ENCODE peak calls at places on chromosomes 13 and 19, in nine cellular contexts. F is upper lobe of left lung, U is HCT116, C is tibial nerve, D is stomach, P is heart left ventricle, W is esophagus squamous epithelium, L is uterus, A is breast epithelium. X is an unnamed sample. For H3K4me1 and H3K27me3, the result is how much of the 10 kb centered on the place peaks cover.

GRCh38 chr19:50659318-50660082 is 10.3 kb downstream of the C19orf81 start:
- DNase-seq in U (no peak), F (no peak), P (no peak), W (no peak), A (no peak), C (no peak), D (no peak), L (no peak), X (no peak)

GRCh38 chr13:95326695-95327094 is 25.4 kb upstream of the ABCC4 start:
- DNase-seq in F (no peak), D (no peak), A (no peak), W (no peak), L (no peak), C (no peak), P (no peak), U (no peak), X (no peak)

GRCh38 chr19:17909017-17909732 is 23.6 kb upstream of the CCDC124 start:
- DNase-seq in U (no peak), F (no peak), L (no peak), P (no peak), D (no peak), W (no peak), A (no peak), C (no peak), X (no peak)

GRCh38 chr19:49838816-49839588 is 12.0 kb upstream of the PTOV1 start:
- DNase-seq in U (no peak), W (no peak), L (no peak), D (no peak), P (no peak), C (no peak), F (no peak), A (no peak), X (no peak)

GRCh38 chr19:48403606-48404005 is 10.1 kb downstream of the GRIN2D start:
- DNase-seq in A (no peak), D (no peak), L (no peak), P (no peak), F (no peak), W (no peak), U (no peak), C (no peak), X (no peak)

GRCh38 chr19:17327654-17328516 is 6.8 kb downstream of the ANO8 start:
- DNase-seq in P (no peak), L (peak), A (peak), D (peak), W (no peak), U (peak), C (no peak), F (peak), X (no peak)

GRCh38 chr19:50486823-50487515 is 10.3 kb upstream of the GARIN5A start:
- DNase-seq in U (peak), F (no peak), D (no peak), L (no peak), C (no peak), P (peak), W (no peak), A (no peak), X (no peak)

GRCh38 chr19:12064266-12065099 is at the start of gene ZNF844:
- DNase-seq in W (peak), D (peak), L (peak), C (peak), F (peak), P (peak), U (no peak), A (peak), X (peak)

GRCh38 chr13:95530178-95530577 is 22.3 kb upstream of the CLDN10 start:
- DNase-seq in W (no peak), D (no peak), A (no peak), F (no peak), P (no peak), C (no peak), L (no peak), U (no peak), X (peak)

GRCh38 chr19:48926909-48927308 is 6.6 kb upstream of the DHDH start:
- DNase-seq in A (peak), D (peak), C (no peak), P (no peak), F (no peak), U (peak), L (peak), W (no peak), X (peak)

GRCh38 chr19:41016488-41017071 is 25.5 kb downstream of the CYP2B6 start:
- DNase-seq in U (no peak), A (no peak), D (no peak), W (no peak), F (no peak), P (no peak), C (no peak), L (no peak), X (no peak)

GRCh38 chr13:98842858-98843481 is 90.5 kb upstream of the SLC15A1 start:
- DNase-seq in W (no peak), F (no peak), C (peak), D (peak), U (peak), P (peak), L (peak), A (no peak), X (no peak)

GRCh38 chr19:11420894-11421606 is 1.9 kb upstream of the RGL3 start:
- DNase-seq in W (no peak), U (no peak), L (no peak), C (no peak), P (no peak), F (no peak), A (no peak), D (no peak), X (no peak)

GRCh38 chr13:67549331-67549730 is 319.2 kb upstream of the PCDH9 start:
- DNase-seq in A (no peak), L (no peak), U (no peak), P (no peak), C (no peak), D (no peak), W (no peak), F (no peak), X (no peak)

GRCh38 chr13:31436478-31436877 is 236.7 kb downstream of the B3GLCT start:
- DNase-seq in L (no peak), P (no peak), D (no peak), C (no peak), A (no peak), U (no peak), F (no peak), W (no peak), X (no peak)

GRCh38 chr13:86986448-86986847 is 684.7 kb upstream of the SLITRK5 start:
- DNase-seq in C (no peak), F (no peak), D (no peak), U (no peak), L (no peak), W (no peak), P (no peak), A (no peak), X (no peak)

GRCh38 chr19:28217064-28217463 is 995.9 kb downstream of the UQCRFS1 start:
- DNase-seq in W (no peak), C (no peak), P (no peak), F (no peak), A (no peak), U (no peak), D (no peak), L (no peak), X (no peak)

GRCh38 chr19:9945319-9945966 is 9.1 kb upstream of the OLFM2 start:
- DNase-seq in U (no peak), A (peak), L (peak), D (peak), P (peak), F (peak), W (no peak), C (peak), X (peak)

GRCh38 chr13:114152831-114153371 is 20.5 kb upstream of the RASA3 start:
- DNase-seq in P (no peak), L (no peak), U (no peak), W (no peak), F (no peak), A (no peak), D (no peak), C (no peak), X (no peak)

GRCh38 chr13:29977721-29978120 is 127.3 kb upstream of the UBL3 start:
- DNase-seq in L (no peak), F (no peak), U (no peak), D (no peak), P (no peak), C (no peak), W (no peak), A (no peak), X (no peak)

GRCh38 chr19:5125376-5125775 is 156.5 kb downstream of the KDM4B start:
- DNase-seq in A (no peak), F (peak), P (no peak), L (no peak), D (no peak), C (no peak), W (no peak), U (no peak), X (no peak)

GRCh38 chr19:5122671-5123409 is 153.9 kb downstream of the KDM4B start:
- DNase-seq in L (no peak), F (peak), W (no peak), U (no peak), C (no peak), D (no peak), A (no peak), P (no peak), X (no peak)

GRCh38 chr19:5124111-5124855 is 155.4 kb downstream of the KDM4B start:
- DNase-seq in F (peak), D (no peak), W (no peak), A (no peak), L (no peak), P (no peak), U (no peak), C (no peak), X (no peak)

GRCh38 chr19:5122121-5122400 is 153.1 kb downstream of the KDM4B start:
- DNase-seq in P (no peak), U (no peak), L (no peak), C (no peak), F (no peak), A (no peak), D (no peak), W (no peak), X (no peak)

GRCh38 chr19:5123646-5124045 is 154.7 kb downstream of the KDM4B start:
- DNase-seq in C (no peak), F (peak), P (no peak), L (no peak), A (no peak), U (no peak), W (no peak), D (no peak), X (no peak)
- H3K4me1 ChIP-seq in C (under half), F (under half), P (under half), L (under half), A (under half), U (under half), W (under half), D (under half), X (under half)

GRCh38 chr19:36054733-36055686 is at the start of gene WDR62:
- DNase-seq in D (peak), P (peak), C (peak), L (peak), W (peak), U (peak), A (peak), F (peak), X (peak)
- TF ChIP-seq POLR2A in D (no peak), P (no peak), C (no peak), L (no peak), W (peak), U (peak), A (no peak), F (no peak), X (no peak)

DNA sequence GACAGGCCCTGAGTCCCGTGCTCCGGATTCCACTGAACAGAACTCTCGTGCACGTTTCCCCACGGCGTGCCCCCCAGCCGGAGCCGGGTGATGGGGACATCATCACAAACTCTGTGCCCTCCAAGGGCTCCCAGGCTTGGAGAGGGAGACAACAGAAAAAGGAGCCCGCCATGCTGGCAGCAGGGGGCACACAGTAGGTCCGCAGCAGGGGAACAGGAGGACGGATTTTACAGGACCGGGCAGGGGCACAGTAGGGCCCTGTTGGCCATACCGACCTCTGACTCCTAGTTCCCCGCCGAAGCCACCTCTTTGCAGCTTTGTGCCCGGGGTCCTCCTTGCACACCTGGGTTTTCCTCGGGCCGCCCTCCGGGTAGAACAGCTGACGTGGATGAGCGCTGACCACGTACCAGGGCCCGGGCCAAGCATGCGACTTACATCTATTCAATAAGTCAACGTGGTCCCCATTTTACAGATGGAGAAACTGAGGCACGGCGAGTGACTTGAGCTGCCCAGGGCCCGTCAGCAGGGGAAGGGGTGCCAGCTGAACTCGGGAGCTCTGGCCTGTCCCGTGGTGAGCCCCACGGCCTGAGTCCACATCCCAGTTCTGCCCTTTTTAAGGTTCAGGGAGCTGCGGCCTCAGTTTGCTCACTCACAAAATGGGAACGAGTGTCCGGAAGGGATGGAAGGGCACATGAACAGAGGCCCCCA is 10.2 kb upstream of the ONECUT3 start:
- DNase-seq in A (no peak), W (no peak), U (no peak), F (peak), C (no peak), D (no peak), L (no peak), P (no peak), X (no peak)
- H3K27me3 ChIP-seq in A (under half), W (under half), U (under half), F (under half), C (under half), D (under half), L (under half), P (half or more), X (half or more)

GRCh38 chr13:28477709-28477973 is 17.3 kb downstream of the FLT1 start:
- DNase-seq in C (no peak), F (no peak), D (no peak), U (no peak), W (no peak), A (no peak), L (no peak), P (no peak), X (no peak)

GRCh38 chr13:28474491-28475134 is 20.3 kb downstream of the FLT1 start:
- DNase-seq in A (no peak), C (no peak), P (no peak), L (no peak), U (no peak), D (no peak), F (no peak), W (no peak), X (no peak)

GRCh38 chr13:28478127-28478526 is 16.8 kb downstream of the FLT1 start:
- DNase-seq in D (no peak), W (no peak), A (no peak), C (no peak), P (no peak), F (no peak), L (no peak), U (no peak), X (no peak)

GRCh38 chr13:28476919-28477708 is 17.8 kb downstream of the FLT1 start:
- DNase-seq in W (no peak), P (no peak), A (no peak), U (no peak), L (no peak), C (no peak), D (no peak), F (no peak), X (no peak)

GRCh38 chr13:28475916-28476725 is 18.8 kb downstream of the FLT1 start:
- DNase-seq in W (no peak), A (no peak), U (peak), D (no peak), F (no peak), L (no peak), C (no peak), P (no peak), X (no peak)
- H3K4me1 ChIP-seq in W (under half), A (under half), U (under half), D (under half), F (under half), L (under half), C (under half), P (under half), X (under half)

GRCh38 chr13:74696148-74696922 is 562.1 kb upstream of the KLF12 start:
- DNase-seq in U (no peak), D (no peak), L (no peak), A (no peak), W (no peak), C (no peak), P (no peak), F (no peak), X (no peak)

DNA sequence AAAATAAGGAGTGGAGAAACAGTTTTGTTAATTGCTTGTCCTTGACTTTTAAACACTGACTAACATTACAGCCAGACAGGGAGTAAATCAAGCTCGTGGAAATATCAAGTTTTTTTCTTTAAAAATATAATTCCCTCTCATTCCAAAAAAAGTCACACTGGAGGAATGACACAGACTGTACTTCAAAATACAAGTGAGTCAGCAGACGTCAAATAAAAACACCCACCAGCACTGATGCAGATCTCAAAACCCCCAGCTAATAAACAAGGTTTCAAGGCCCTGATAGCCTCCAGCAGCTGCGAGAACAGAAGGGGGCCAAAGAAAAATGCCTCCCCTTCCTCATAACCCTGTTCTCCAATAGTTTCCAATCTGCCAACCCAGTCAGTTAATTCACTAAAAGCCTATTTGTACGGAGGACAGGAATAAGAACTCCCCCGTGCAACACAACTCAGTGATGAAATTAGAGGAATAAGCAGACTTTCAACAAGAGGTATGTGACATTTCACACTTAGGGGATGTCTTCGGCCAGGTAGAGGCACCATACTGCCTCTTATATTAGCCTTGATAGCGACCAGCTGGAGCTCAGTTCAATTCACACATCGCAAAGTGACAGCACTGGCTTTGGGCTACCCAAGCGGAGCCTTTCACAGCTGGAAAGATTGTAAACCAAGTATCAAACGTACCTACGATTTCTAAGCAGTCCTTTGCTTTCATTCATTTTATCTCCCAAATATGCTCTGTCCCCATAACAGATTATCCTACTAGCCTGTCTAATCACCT is 561.0 kb upstream of the KLF12 start:
- DNase-seq in P (no peak), W (no peak), D (no peak), A (no peak), F (no peak), L (no peak), U (no peak), C (no peak), X (no peak)
- TF ChIP-seq POLR2A in P (no peak), W (no peak), D (no peak), A (no peak), F (no peak), L (no peak), U (no peak), C (no peak), X (no peak)

DNA sequence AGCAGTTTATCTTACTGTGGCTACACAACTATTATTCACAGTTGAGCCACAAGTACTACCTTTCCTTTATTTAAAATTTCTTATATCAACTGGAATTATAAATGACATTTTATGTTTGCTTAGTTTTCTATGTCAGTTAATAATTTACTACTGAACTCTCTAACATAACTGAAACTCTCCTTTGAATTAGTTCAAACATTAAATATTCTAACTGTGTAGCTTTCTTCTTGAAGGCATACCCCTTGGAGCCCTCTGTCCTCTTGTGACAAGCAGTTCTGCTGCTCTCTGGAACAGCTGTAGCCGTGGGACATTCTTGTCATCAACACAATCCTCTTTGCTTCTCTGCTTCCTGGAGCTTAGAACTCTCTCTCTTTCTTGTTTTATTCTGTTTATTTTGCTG is 244.8 kb downstream of the NHLRC3 start:
- DNase-seq in A (no peak), U (no peak), C (no peak), W (no peak), F (no peak), L (no peak), P (no peak), D (no peak), X (no peak)
- H3K27me3 ChIP-seq in A (under half), U (under half), C (under half), W (under half), F (under half), L (under half), P (under half), D (under half), X (under half)

GRCh38 chr19:5948697-5949564 is 29.0 kb downstream of the RANBP3 start:
- DNase-seq in U (no peak), W (no peak), A (no peak), C (no peak), F (no peak), L (no peak), P (no peak), D (no peak), X (no peak)
- H3K4me1 ChIP-seq in U (under half), W (under half), A (under half), C (half or more), F (half or more), L (under half), P (half or more), D (half or more), X (under half)

GRCh38 chr19:14006766-14007562 is 844 bp upstream of the RFX1 start:
- DNase-seq in F (peak), C (no peak), L (no peak), D (no peak), A (no peak), P (peak), W (no peak), U (no peak), X (no peak)
- TF ChIP-seq POLR2A in F (peak), C (peak), L (no peak), D (no peak), A (peak), P (peak), W (peak), U (no peak), X (peak)

DNA sequence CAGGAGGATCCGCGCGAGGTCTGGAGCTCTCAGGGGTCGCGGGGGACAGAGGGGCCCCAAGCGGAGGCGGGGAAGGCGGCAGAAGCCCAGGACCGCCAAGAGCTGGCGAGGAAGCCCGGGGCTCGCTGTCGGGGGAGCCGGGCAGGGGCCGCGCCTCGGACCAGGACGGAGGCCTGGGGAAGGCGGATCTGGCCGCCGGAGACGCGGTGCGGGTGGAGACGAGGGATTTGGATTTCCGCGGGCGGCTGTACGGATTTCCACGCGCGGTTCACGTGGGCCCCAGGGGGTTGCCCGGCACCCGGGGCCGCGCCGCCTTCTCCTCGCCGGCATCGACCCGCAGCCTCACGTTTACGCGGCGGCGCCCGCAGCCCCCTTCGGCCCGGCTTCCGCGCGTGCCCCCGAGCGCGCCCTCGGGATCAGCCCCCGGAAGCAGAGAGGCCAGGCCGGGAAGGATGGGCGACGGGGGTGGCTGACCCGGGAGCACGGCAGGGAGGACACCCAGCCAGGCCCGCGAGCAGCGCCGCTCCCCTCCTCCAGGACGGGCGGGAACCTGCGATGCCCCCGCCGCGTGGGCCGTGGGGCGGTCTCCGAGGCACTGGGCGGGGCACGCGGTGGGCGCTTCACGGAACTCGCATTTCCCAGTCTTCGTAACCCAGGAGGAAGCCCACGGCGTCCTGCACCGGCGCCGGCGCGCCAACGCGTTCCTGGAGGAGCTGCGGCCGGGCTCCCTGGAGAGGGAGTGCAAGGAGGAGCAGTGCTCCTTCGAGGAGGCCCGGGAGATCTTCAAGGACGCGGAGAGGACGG is 4.7 kb downstream of the F7 start:
- DNase-seq in U (no peak), D (no peak), P (peak), L (no peak), A (no peak), W (no peak), F (peak), C (no peak), X (no peak)
- H3K27me3 ChIP-seq in U (under half), D (under half), P (under half), L (under half), A (under half), W (under half), F (under half), C (under half), X (under half)

X was measured in gastrocnemius medialis.